ENCODE peak calls at places on chromosome 16, in six cellular contexts. I is T-cell; W is fibroblast of mammary gland; O is caudate nucleus; F is A549; C is stimulated activated CD8-positive, alpha-beta memory T cell treated with anti-CD3 and anti-CD28 coated beads, Interleukin-4, amount 100 ng/mL, for 1 hour. L is an unnamed sample.

GRCh38 chr16:20385844-20386832 is 18.4 kb downstream of the PDILT start:
- DNase-seq in I (no peak), W (peak), O (peak), F (peak), C (peak), L (peak)

GRCh38 chr16:12305847-12306246 is 329.3 kb downstream of the SNX29 start:
- DNase-seq in I (no peak), W (no peak), O (no peak), F (no peak), C (no peak), L (no peak)

GRCh38 chr16:54034684-54035083 is 251.9 kb downstream of the IRX3 start:
- DNase-seq in I (no peak), W (peak), O (no peak), F (no peak), C (no peak), L (no peak)

GRCh38 chr16:88763502-88764053 is 21.4 kb downstream of the PIEZO1 start:
- DNase-seq in I (no peak), W (no peak), O (no peak), F (no peak), C (no peak), L (no peak)

GRCh38 chr16:29738514-29738913 is 7.3 kb downstream of the C16orf54 start:
- DNase-seq in I (peak), W (no peak), O (no peak), F (no peak), C (no peak), L (peak)

GRCh38 chr16:24801761-24802302 is 43.9 kb upstream of the SLC5A11 start:
- DNase-seq in I (no peak), W (no peak), O (no peak), F (no peak), C (no peak), L (no peak)

GRCh38 chr16:80006175-80006895 is 405.8 kb upstream of the MAF start:
- DNase-seq in I (no peak), W (peak), O (no peak), F (peak), C (no peak), L (no peak)

GRCh38 chr16:77585379-77585778 is 136.9 kb upstream of the NUDT7 start:
- DNase-seq in I (no peak), W (peak), O (no peak), F (no peak), C (no peak), L (no peak)

GRCh38 chr16:86343733-86344585 is 166.4 kb upstream of the FOXF1 start:
- DNase-seq in I (no peak), W (no peak), O (no peak), F (no peak), C (no peak), L (no peak)

GRCh38 chr16:51267676-51268075 is 116.6 kb upstream of the SALL1 start:
- DNase-seq in I (no peak), W (no peak), O (no peak), F (no peak), C (no peak), L (no peak)

GRCh38 chr16:83542491-83542890 is 265.3 kb upstream of the HSBP1 start:
- DNase-seq in I (no peak), W (no peak), O (no peak), F (no peak), C (no peak), L (no peak)

GRCh38 chr16:46753015-46753414 is 4.9 kb upstream of the MYLK3 start:
- DNase-seq in I (no peak), W (no peak), O (no peak), F (no peak), C (no peak), L (no peak)

GRCh38 chr16:88649924-88650748 is 717 bp downstream of the CYBA start:
- DNase-seq in I (no peak), W (no peak), O (no peak), F (no peak), C (no peak), L (peak)

GRCh38 chr16:13136896-13137295 is 235.5 kb downstream of the SHISA9 start:
- DNase-seq in I (no peak), W (no peak), O (no peak), F (no peak), C (no peak), L (no peak)

GRCh38 chr16:78892925-78893324 is 707.6 kb downstream of the MAF start:
- DNase-seq in I (no peak), W (no peak), O (no peak), F (no peak), C (no peak), L (no peak)

GRCh38 chr16:27429330-27429871 is 27.4 kb downstream of the IL21R start:
- DNase-seq in I (no peak), W (no peak), O (no peak), F (no peak), C (no peak), L (no peak)

GRCh38 chr16:87843678-87844373 is 25.5 kb downstream of the SLC7A5 start:
- DNase-seq in I (no peak), W (no peak), O (no peak), F (no peak), C (no peak), L (no peak)

GRCh38 chr16:22325598-22326368 is 28.6 kb downstream of the POLR3E start:
- DNase-seq in I (no peak), W (no peak), O (no peak), F (no peak), C (no peak), L (no peak)

GRCh38 chr16:66996324-66996982 is 8.1 kb downstream of the CES4A start:
- DNase-seq in I (no peak), W (peak), O (peak), F (no peak), C (no peak), L (no peak)

GRCh38 chr16:81005644-81006471 is 827 bp downstream of the CMC2 start:
- DNase-seq in I (no peak), W (peak), O (no peak), F (no peak), C (no peak), L (no peak)

GRCh38 chr16:54921229-54921824 is 9.3 kb upstream of the IRX5 start:
- DNase-seq in I (no peak), W (peak), O (no peak), F (no peak), C (no peak), L (no peak)

GRCh38 chr16:9050102-9050830 is 41.2 kb upstream of the HAPSTR1 start:
- DNase-seq in I (no peak), W (peak), O (no peak), F (no peak), C (no peak), L (no peak)

GRCh38 chr16:30065943-30066881 is 652 bp downstream of the ALDOA start:
- DNase-seq in I (no peak), W (peak), O (no peak), F (no peak), C (peak), L (no peak)

GRCh38 chr16:67726106-67727034 is 7.3 kb upstream of the GFOD2 start:
- DNase-seq in I (no peak), W (no peak), O (no peak), F (no peak), C (no peak), L (no peak)

GRCh38 chr16:12917653-12918052 is 16.3 kb downstream of the SHISA9 start:
- DNase-seq in I (no peak), W (peak), O (no peak), F (peak), C (no peak), L (no peak)

GRCh38 chr16:78742501-78743283 is 643.2 kb downstream of the WWOX start:
- DNase-seq in I (peak), W (no peak), O (no peak), F (no peak), C (peak), L (peak)

GRCh38 chr16:59060212-59060611 is 326.1 kb upstream of the GOT2 start:
- DNase-seq in I (no peak), W (peak), O (no peak), F (no peak), C (no peak), L (no peak)

GRCh38 chr16:49698931-49699715 is 156.8 kb downstream of the ZNF423 start:
- DNase-seq in I (no peak), W (peak), O (no peak), F (no peak), C (no peak), L (no peak)

GRCh38 chr16:74449470-74449869 is 28.2 kb upstream of the CLEC18B start:
- DNase-seq in I (no peak), W (peak), O (no peak), F (peak), C (no peak), L (no peak)

GRCh38 chr16:88005968-88006367 is 54.7 kb downstream of the BANP start:
- DNase-seq in I (no peak), W (no peak), O (no peak), F (no peak), C (no peak), L (no peak)

GRCh38 chr16:15899538-15900100 is 11.2 kb upstream of the CEP20 start:
- DNase-seq in I (no peak), W (peak), O (no peak), F (peak), C (no peak), L (peak)

GRCh38 chr16:27083861-27084261 is 17.1 kb downstream of the C16orf82 start:
- DNase-seq in I (no peak), W (no peak), O (no peak), F (no peak), C (no peak), L (no peak)

GRCh38 chr16:86085795-86086194 is 186.8 kb downstream of the IRF8 start:
- DNase-seq in I (no peak), W (no peak), O (no peak), F (no peak), C (no peak), L (no peak)

GRCh38 chr16:50474138-50474537 is 74.1 kb upstream of the NKD1 start:
- DNase-seq in I (no peak), W (no peak), O (no peak), F (no peak), C (no peak), L (no peak)

GRCh38 chr16:57213462-57213861 is 27.3 kb downstream of the RSPRY1 start:
- DNase-seq in I (no peak), W (no peak), O (no peak), F (no peak), C (no peak), L (no peak)

GRCh38 chr16:50677351-50677750 is 3.8 kb downstream of the SNX20 start:
- DNase-seq in I (no peak), W (no peak), O (no peak), F (no peak), C (no peak), L (no peak)

GRCh38 chr16:9364721-9365693 is 273.6 kb downstream of the HAPSTR1 start:
- DNase-seq in I (no peak), W (no peak), O (peak), F (no peak), C (no peak), L (no peak)

GRCh38 chr16:9351440-9351839 is 260.0 kb downstream of the HAPSTR1 start:
- DNase-seq in I (no peak), W (no peak), O (no peak), F (no peak), C (no peak), L (no peak)

L was measured in NK-92 treated with Interleukin-12 subunit alpha and Interleukin-12 subunit beta, amount 100 ng/mL, for 24 hours.